ENCODE peak calls at places on chromosomes 12 and 14, in five cellular contexts. A is psoas muscle, Z is body of pancreas, P is left lung, E is right lobe of liver. S is an unnamed sample. For H3K36me3, the result is how much of the 10 kb centered on the place peaks cover.

GRCh38 chr12:2295941-2296461 is 243.2 kb downstream of the CACNA1C start:
- ATAC-seq in P (peak), E (no peak), Z (no peak), A (peak), S (no peak)

GRCh38 chr12:75360920-75361319 is 26.4 kb downstream of the GLIPR1L1 start:
- ATAC-seq in E (no peak), Z (no peak), A (no peak), P (no peak), S (no peak)

GRCh38 chr14:35368139-35368460 is 36.4 kb downstream of the NFKBIA start:
- ATAC-seq in E (no peak), Z (no peak), P (no peak), A (no peak), S (no peak)

GRCh38 chr12:120762093-120762492 is 36.5 kb downstream of the ACADS start:
- ATAC-seq in E (no peak), A (no peak), Z (no peak), P (peak), S (no peak)

GRCh38 chr12:26010293-26010821 is 51.9 kb downstream of the RASSF8 start:
- ATAC-seq in Z (no peak), A (peak), P (peak), E (no peak), S (no peak)

GRCh38 chr12:131985145-131985875 is 35.6 kb downstream of the EP400 start:
- ATAC-seq in A (peak), Z (no peak), P (peak), E (peak), S (no peak)

GRCh38 chr14:34368115-34368970 is 93.7 kb downstream of the SPTSSA start:
- ATAC-seq in A (no peak), Z (peak), P (peak), E (peak), S (peak)

GRCh38 chr14:60101801-60102200 is 10.1 kb downstream of the PCNX4 start:
- ATAC-seq in A (peak), E (no peak), P (no peak), Z (no peak), S (no peak)

GRCh38 chr14:99581371-99581770 is 22.6 kb downstream of the CCDC85C start:
- ATAC-seq in P (no peak), Z (no peak), E (no peak), A (no peak), S (no peak)

GRCh38 chr12:90712671-90713070 is 242.3 kb downstream of the CCER1 start:
- ATAC-seq in E (no peak), P (peak), Z (no peak), A (no peak), S (no peak)

GRCh38 chr12:25591132-25591531 is 38.0 kb upstream of the LMNTD1 start:
- ATAC-seq in E (no peak), P (peak), Z (no peak), A (no peak), S (no peak)

GRCh38 chr12:53977596-53978464 is 3.1 kb upstream of the HOTAIR start:
- ATAC-seq in A (no peak), Z (no peak), P (no peak), E (no peak), S (no peak)

GRCh38 chr12:6224550-6224949 is 24.4 kb downstream of the CD9 start:
- ATAC-seq in A (peak), Z (no peak), E (no peak), P (no peak), S (no peak)

GRCh38 chr12:93356214-93356613 is 21.5 kb upstream of the NUDT4 start:
- ATAC-seq in Z (no peak), P (no peak), E (no peak), A (no peak), S (no peak)

GRCh38 chr14:71021347-71022014 is 114.2 kb downstream of the PCNX1 start:
- ATAC-seq in Z (no peak), P (no peak), A (no peak), E (no peak), S (no peak)

GRCh38 chr14:98688446-98688845 is 583.6 kb downstream of the BCL11B start:
- ATAC-seq in Z (no peak), P (no peak), A (no peak), E (no peak), S (no peak)

GRCh38 chr12:31705651-31706050 is 23.2 kb downstream of the AMN1 start:
- ATAC-seq in E (no peak), A (no peak), Z (no peak), P (no peak), S (no peak)

GRCh38 chr12:31702047-31702446 is 26.8 kb downstream of the AMN1 start:
- ATAC-seq in E (peak), A (no peak), Z (no peak), P (no peak), S (no peak)
- TF ChIP-seq CTCF in E (peak), A (peak), Z (no peak), P (no peak), S (peak)

GRCh38 chr12:40248034-40248433 is 23.2 kb downstream of the LRRK2 start:
- ATAC-seq in E (no peak), A (no peak), Z (no peak), P (no peak), S (no peak)
- H3K36me3 ChIP-seq in E (under half), A (under half), Z (under half), P (under half), S (under half)

GRCh38 chr12:33609910-33610309 is 170.3 kb upstream of the SYT10 start:
- ATAC-seq in Z (no peak), E (no peak), A (no peak), P (no peak), S (no peak)

GRCh38 chr12:33605776-33606175 is 166.2 kb upstream of the SYT10 start:
- ATAC-seq in E (no peak), P (no peak), A (no peak), Z (no peak), S (no peak)
- TF ChIP-seq CTCF in E (peak), P (no peak), A (no peak), Z (no peak), S (no peak)

DNA sequence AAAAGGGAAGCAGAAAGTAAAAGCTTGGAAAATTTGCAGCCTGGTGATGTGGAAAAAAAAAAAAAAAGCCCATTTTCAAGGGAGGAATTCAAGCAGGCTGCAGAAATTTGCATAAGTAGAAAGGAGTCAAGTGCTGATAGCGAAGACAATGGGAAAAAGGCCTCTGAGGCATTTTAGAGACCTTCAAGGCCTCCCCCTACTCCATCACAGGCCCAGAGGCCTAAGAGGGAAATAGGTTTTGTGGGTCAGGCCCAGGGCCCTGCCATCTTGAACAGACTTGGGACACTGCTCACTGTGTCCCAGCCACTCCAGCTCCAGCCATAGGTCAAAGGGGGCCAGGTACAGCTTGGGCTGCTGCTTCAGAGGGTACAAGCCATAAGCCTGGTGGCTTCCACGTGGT is 13.8 kb upstream of the PRKD1 start:
- ATAC-seq in A (no peak), P (no peak), E (no peak), Z (no peak), S (no peak)
- H3K36me3 ChIP-seq in A (under half), P (under half), E (under half), Z (under half), S (under half)

GRCh38 chr14:53531151-53531550 is 378.0 kb upstream of the DDHD1 start:
- ATAC-seq in E (no peak), Z (no peak), A (no peak), P (peak), S (no peak)

GRCh38 chr14:53532871-53533270 is 379.7 kb upstream of the DDHD1 start:
- ATAC-seq in A (no peak), P (no peak), Z (no peak), E (no peak), S (no peak)

GRCh38 chr14:53534841-53535240 is 381.7 kb upstream of the DDHD1 start:
- ATAC-seq in E (no peak), A (no peak), P (no peak), Z (no peak), S (no peak)

GRCh38 chr14:53531730-53532129 is 378.6 kb upstream of the DDHD1 start:
- ATAC-seq in Z (no peak), A (no peak), P (no peak), E (no peak), S (no peak)

GRCh38 chr14:53533384-53533975 is 380.4 kb upstream of the DDHD1 start:
- ATAC-seq in A (no peak), Z (no peak), E (no peak), P (no peak), S (no peak)
- TF ChIP-seq CTCF in A (no peak), Z (no peak), E (no peak), P (no peak), S (no peak)

DNA sequence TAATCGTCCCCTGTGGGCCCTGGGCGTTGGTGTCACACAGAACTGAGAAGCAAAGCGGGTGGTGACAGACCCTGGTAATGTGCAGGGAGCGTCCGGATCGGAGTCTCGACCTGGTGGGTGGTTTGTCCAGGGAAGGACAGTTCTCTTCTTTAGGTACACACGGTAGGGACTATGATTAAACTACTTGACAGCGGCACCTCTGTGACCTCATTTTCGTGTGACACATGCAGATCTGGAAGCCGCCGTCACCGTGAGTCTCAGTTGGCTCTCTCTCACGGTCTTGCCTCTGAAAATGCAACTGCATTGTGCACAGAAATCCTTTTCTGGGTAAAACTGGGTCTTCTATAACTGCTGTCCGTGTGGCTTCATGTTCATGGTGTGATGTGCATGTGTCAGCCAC is 32.1 kb downstream of the XRCC3 start:
- ATAC-seq in P (no peak), Z (no peak), A (no peak), E (no peak), S (no peak)
- H3K36me3 ChIP-seq in P (under half), Z (under half), A (under half), E (half or more), S (under half)

DNA sequence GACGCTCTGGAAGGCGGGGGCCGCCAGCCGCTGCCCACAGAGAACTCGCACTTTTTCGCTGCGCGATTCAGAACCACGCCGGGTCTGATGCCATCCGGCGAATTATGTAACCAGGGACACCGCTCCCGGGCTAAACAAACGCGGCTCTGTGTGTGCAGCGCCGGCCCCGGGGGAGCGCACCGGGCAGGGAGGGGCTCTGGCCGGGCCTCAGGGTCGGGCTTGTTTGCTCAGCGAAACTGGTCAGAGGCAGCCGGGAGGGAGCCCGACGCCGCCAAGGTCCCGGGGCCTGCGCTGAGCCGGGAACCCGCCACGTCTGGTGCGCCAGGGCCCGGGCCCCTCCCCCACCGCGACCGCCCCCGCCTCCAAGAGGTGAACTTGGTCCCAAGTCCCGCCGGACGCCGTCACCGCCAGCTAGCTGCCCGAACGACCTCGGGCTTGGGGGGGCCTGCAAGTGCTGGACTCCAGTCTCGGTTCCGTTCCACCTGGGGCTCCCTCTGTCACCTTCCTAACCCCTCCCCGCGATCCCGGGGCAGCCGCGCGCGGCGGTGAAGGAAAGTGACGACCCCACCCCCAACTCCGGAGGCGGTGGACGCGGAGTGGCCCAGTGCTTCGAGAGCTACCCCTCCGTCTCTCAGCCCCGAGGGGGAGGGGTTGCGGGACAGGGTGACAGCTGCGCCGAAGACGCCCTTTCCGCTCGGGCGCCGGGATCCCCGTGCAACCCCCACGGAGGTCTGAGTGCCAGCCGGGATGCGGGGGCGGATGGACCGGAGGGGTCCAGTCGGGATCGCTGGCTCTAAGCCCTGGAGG is 848 bp downstream of the CTDSP2 start:
- ATAC-seq in Z (peak), A (peak), P (peak), E (peak), S (peak)
- TF ChIP-seq CTCF in Z (no peak), A (no peak), P (no peak), E (no peak), S (no peak)

GRCh38 chr12:130673036-130673705 is 42.9 kb downstream of the RIMBP2 start:
- ATAC-seq in A (no peak), E (no peak), Z (no peak), P (no peak), S (no peak)
- H3K36me3 ChIP-seq in A (under half), E (under half), Z (under half), P (under half), S (under half)